ENCODE peak calls at places on chromosomes 3 and 15, in six cellular contexts. L is suprapubic skin, P is left lung, A is ovary, X is colonic mucosa, B is breast epithelium. J is an unnamed sample.
A peak's percentile ranks its signal among the peaks of the same experiment; 100 is the strongest.

GRCh38 chr3:31645233-31645632 is 112.5 kb downstream of the STT3B start:
- DNase-seq in L (no peak), P (no peak), A (no peak), X (no peak), B (no peak), J (no peak)

GRCh38 chr3:14521611-14522010 is 18.5 kb downstream of the GRIP2 start:
- DNase-seq in L (peak; percentile 40), P (peak; percentile 13), A (peak; percentile 7), X (no peak), B (peak; percentile 45), J (peak; percentile 38)

GRCh38 chr3:11718582-11719405 is 75.1 kb upstream of the VGLL4 start:
- DNase-seq in L (peak; percentile 81), P (peak; percentile 67), A (peak; percentile 53), X (peak; percentile 67), B (peak; percentile 55), J (peak; percentile 71)

GRCh38 chr15:98547741-98548166 is 100.6 kb upstream of the IGF1R start:
- DNase-seq in L (peak; percentile 84), P (peak; percentile 38), A (peak; percentile 33), X (peak; percentile 26), B (no peak), J (no peak)

GRCh38 chr3:142210144-142210543 is 15.2 kb downstream of the GK5 start:
- DNase-seq in L (no peak), P (no peak), A (no peak), X (no peak), B (no peak), J (no peak)

GRCh38 chr15:50127255-50127777 is 8.3 kb upstream of the ATP8B4 start:
- DNase-seq in L (no peak), P (no peak), A (no peak), X (no peak), B (no peak), J (no peak)

GRCh38 chr3:145286937-145287336 is 874.0 kb downstream of the PLOD2 start:
- DNase-seq in L (no peak), P (no peak), A (no peak), X (no peak), B (no peak), J (no peak)

GRCh38 chr15:36856339-36856973 is 243.9 kb downstream of the MEIS2 start:
- DNase-seq in L (no peak), P (no peak), A (no peak), X (no peak), B (no peak), J (no peak)

GRCh38 chr15:100345438-100345837 is 3.7 kb upstream of the ADAMTS17 start:
- DNase-seq in L (no peak), P (no peak), A (no peak), X (no peak), B (no peak), J (no peak)

GRCh38 chr15:65020419-65020818 is 9.0 kb downstream of the MTFMT start:
- DNase-seq in L (no peak), P (no peak), A (no peak), X (no peak), B (no peak), J (no peak)

GRCh38 chr3:51974963-51975856 is at the start of gene ABHD14A:
- DNase-seq in L (no peak), P (peak; percentile 76), A (peak; percentile 77), X (peak; percentile 88), B (peak; percentile 70), J (peak; percentile 90)

GRCh38 chr3:122745365-122746021 is 48.1 kb downstream of the HSPBAP1 start:
- DNase-seq in L (no peak), P (no peak), A (no peak), X (no peak), B (no peak), J (no peak)

GRCh38 chr3:71185733-71186455 is 397.6 kb downstream of the FOXP1 start:
- DNase-seq in L (no peak), P (no peak), A (no peak), X (peak; percentile 52), B (no peak), J (no peak)

GRCh38 chr3:185708392-185708791 is 116.5 kb downstream of the IGF2BP2 start:
- DNase-seq in L (no peak), P (no peak), A (no peak), X (no peak), B (no peak), J (no peak)

GRCh38 chr3:182241196-182241776 is 529.6 kb downstream of the SOX2 start:
- DNase-seq in L (no peak), P (no peak), A (no peak), X (no peak), B (no peak), J (no peak)

GRCh38 chr3:105347625-105348302 is 18.9 kb upstream of the ALCAM start:
- DNase-seq in L (no peak), P (no peak), A (no peak), X (no peak), B (no peak), J (no peak)

GRCh38 chr3:55180936-55181535 is 253.2 kb upstream of the LRTM1 start:
- DNase-seq in L (no peak), P (no peak), A (peak; percentile 40), X (peak; percentile 30), B (no peak), J (no peak)

GRCh38 chr15:75685195-75685594 is 27.5 kb downstream of the CSPG4 start:
- DNase-seq in L (no peak), P (no peak), A (no peak), X (no peak), B (no peak), J (no peak)

GRCh38 chr3:112979244-112979832 is 4.4 kb upstream of the CD200R1 start:
- DNase-seq in L (no peak), P (no peak), A (no peak), X (no peak), B (no peak), J (no peak)

GRCh38 chr3:110165753-110166152 is 828.4 kb upstream of the DPPA4 start:
- DNase-seq in L (no peak), P (no peak), A (no peak), X (no peak), B (no peak), J (no peak)

GRCh38 chr3:45795509-45795881 is 841 bp downstream of the SLC6A20 start:
- DNase-seq in L (no peak), P (no peak), A (no peak), X (no peak), B (no peak), J (no peak)

GRCh38 chr3:184873136-184873535 is 61.2 kb downstream of the VPS8 start:
- DNase-seq in L (no peak), P (no peak), A (no peak), X (no peak), B (no peak), J (no peak)

GRCh38 chr15:63881431-63881830 is 47.7 kb upstream of the HERC1 start:
- DNase-seq in L (no peak), P (no peak), A (no peak), X (no peak), B (no peak), J (peak; percentile 3)

DNA sequence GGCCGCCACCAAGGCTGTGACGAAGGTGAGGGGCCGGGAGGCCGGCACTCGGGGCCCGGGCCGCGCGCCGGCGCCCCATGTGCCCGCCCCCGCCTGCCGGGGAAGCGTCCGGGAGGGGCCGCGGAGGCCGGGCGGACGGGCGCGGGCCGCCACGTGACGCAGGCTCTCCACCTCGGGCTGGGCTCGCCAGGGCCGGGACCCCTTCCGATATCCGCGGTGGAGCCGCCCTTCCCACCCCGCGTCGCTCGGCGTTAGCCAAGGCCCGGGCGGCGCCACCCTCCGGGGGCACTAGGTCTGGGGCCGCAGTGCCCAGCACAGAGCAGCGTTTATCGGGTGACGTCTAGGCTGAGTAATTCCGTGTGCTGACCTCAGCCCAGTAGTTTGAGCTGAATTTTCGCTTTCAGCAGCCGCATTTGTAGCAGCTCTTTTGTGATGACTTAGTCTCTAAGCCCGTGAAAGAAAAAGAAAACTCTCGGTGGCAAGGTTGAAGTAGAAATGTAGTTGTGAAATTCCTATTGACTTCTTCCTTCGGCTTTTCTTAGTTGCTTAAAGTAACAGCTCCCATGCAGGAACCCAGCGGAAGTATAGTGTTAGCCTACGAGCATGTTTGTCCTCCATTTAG is 885 bp downstream of the CDV3 start:
- DNase-seq in L (peak; percentile 86), P (peak; percentile 80), A (peak; percentile 78), X (peak; percentile 74), B (peak; percentile 63), J (peak; percentile 91)
- TF ChIP-seq CTCF in L (no peak), P (no peak), A (peak; percentile 10), X (no peak), B (no peak), J (peak; percentile 24)

DNA sequence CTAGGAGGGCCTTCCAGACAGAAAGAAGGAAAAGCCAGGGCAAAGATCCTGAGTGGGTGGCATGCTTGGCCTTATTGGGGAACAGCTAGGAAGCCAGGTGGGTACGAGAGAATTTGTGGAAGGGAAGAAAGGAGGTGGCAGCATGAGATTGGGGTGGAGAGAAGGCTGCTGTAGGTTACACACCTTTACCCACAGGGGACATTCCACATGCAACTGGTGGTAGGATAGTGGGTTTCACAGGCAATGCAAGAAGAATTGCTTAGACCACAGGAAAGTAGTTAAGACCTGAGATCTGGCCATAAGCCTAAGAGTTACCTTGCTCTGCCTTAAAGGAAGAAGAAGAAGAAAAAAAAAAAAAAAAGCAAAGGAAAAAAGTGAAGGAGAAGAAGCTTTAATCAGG is 19.8 kb downstream of the ANP32A start:
- DNase-seq in L (no peak), P (no peak), A (no peak), X (no peak), B (no peak), J (no peak)
- H3K27ac ChIP-seq in L (no peak overlapping the region), P (no peak overlapping the region), A (no peak overlapping the region), X (no peak overlapping the region), B (no peak overlapping the region), J (no peak overlapping the region)

DNA sequence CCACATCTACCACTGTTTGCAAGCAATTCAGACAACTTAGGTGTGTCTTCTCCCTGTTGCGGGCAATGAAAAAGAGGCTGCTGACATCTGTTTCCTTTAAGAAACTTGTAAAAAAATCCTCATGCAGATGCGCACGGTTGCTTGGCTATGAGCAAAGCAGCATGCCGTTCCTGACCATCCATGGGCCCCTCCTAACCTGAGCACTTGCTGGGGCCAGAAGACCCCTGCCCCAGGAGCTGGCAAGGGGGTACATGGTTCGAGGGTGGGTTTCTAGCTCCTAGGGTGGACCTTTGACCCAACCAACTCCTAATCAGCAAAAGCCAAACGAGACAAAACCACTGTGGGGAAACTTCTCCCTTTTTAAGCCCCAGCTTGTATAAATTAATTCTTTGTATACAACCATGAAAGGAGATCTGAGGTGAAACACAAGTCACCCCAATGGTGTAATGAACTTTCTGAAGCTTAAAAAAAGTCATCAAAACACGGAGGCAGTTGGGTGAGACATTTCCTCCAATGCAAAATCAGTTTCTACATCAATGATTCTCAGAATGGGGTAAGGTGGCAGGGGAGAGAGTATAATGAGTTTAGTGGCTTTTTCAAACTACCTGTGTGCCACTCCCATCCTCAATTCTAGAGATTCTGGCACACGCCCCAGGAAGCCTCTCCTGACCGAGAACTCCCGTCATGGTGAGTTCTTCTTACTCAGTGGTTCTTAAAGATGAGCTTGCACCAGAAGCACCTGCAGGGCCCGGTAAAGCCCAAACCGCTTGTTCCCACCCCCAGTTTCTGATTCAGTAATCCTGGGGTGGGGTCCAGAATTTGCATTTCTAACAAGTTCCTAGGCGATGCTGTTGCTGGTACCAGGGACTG is 44.1 kb downstream of the CPN2 start:
- DNase-seq in L (peak; percentile 16), P (no peak), A (no peak), X (no peak), B (no peak), J (peak; percentile 33)
- H3K4me3 ChIP-seq in L (no peak overlapping the region), P (no peak overlapping the region), A (no peak overlapping the region), X (no peak overlapping the region), B (no peak overlapping the region), J (no peak overlapping the region)

DNA sequence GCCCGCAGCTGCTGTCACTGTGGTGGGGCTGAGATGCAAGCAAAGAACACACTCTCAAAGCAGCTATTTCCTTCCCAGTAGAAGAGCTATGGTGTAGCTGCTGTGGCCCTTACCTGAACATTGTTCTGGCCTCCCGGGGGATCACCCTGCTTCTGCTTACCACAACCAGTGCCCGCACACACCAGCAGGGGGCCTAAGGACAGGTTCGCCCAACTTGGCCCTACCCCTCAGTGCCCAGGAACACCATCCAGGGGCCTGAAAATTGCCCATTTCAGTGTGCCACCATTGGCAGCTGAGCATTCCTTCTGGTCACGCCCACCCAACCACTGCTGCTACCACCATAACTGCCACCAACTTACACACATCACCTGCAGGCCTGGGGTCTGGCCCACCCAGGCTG is 113.0 kb downstream of the TP63 start:
- DNase-seq in L (no peak), P (no peak), A (no peak), X (no peak), B (no peak), J (no peak)
- TF ChIP-seq CTCF in L (no peak), P (no peak), A (no peak), X (no peak), B (no peak), J (no peak)